ENCODE peak calls at places on chromosomes 5 and 9, in five cellular contexts. One of them, this sample, is unnamed.

GRCh38 chr5:1336106-1336561 is 8.8 kb downstream of the CLPTM1L start:
- DNase-seq in activated naive CD8-positive, alpha-beta T cell treated with anti-CD3 and anti-CD28 coated beads for 36 hours: no peak
- DNase-seq in adrenal gland: no peak
- DNase-seq in foreskin fibroblast: no peak
- DNase-seq in HT1080: no peak
- DNase-seq in this sample: no peak

GRCh38 chr9:105415344-105415980 is 32.4 kb upstream of the FSD1L start:
- DNase-seq in HT1080: peak; percentile 35
- DNase-seq in activated naive CD8-positive, alpha-beta T cell treated with anti-CD3 and anti-CD28 coated beads for 36 hours: peak; percentile 44
- DNase-seq in adrenal gland: peak; percentile 76
- DNase-seq in foreskin fibroblast: peak; percentile 73
- DNase-seq in this sample: peak; percentile 38

GRCh38 chr9:4301971-4302427 is 2.1 kb upstream of the GLIS3 start:
- DNase-seq in foreskin fibroblast: peak; percentile 96
- DNase-seq in HT1080: peak; percentile 97
- DNase-seq in adrenal gland: peak; percentile 80
- DNase-seq in activated naive CD8-positive, alpha-beta T cell treated with anti-CD3 and anti-CD28 coated beads for 36 hours: peak; percentile 12
- DNase-seq in this sample: peak; percentile 91

GRCh38 chr5:95808686-95809413 is 13.7 kb downstream of the GLRX start:
- DNase-seq in adrenal gland: peak; percentile 80
- DNase-seq in activated naive CD8-positive, alpha-beta T cell treated with anti-CD3 and anti-CD28 coated beads for 36 hours: peak; percentile 82
- DNase-seq in foreskin fibroblast: peak; percentile 88
- DNase-seq in HT1080: no peak
- DNase-seq in this sample: no peak

GRCh38 chr5:154196955-154197652 is 6.6 kb downstream of the GALNT10 start:
- DNase-seq in foreskin fibroblast: peak; percentile 60
- DNase-seq in HT1080: peak; percentile 39
- DNase-seq in activated naive CD8-positive, alpha-beta T cell treated with anti-CD3 and anti-CD28 coated beads for 36 hours: no peak
- DNase-seq in adrenal gland: no peak
- DNase-seq in this sample: no peak

GRCh38 chr5:109454726-109455505 is 45.1 kb upstream of the PJA2 start:
- DNase-seq in activated naive CD8-positive, alpha-beta T cell treated with anti-CD3 and anti-CD28 coated beads for 36 hours: no peak
- DNase-seq in adrenal gland: no peak
- DNase-seq in foreskin fibroblast: peak; percentile 69
- DNase-seq in HT1080: peak; percentile 45
- DNase-seq in this sample: no peak

GRCh38 chr5:126122942-126123341 is 300.3 kb upstream of the GRAMD2B start:
- DNase-seq in foreskin fibroblast: no peak
- DNase-seq in HT1080: peak; percentile 64
- DNase-seq in activated naive CD8-positive, alpha-beta T cell treated with anti-CD3 and anti-CD28 coated beads for 36 hours: no peak
- DNase-seq in adrenal gland: no peak
- DNase-seq in this sample: no peak

GRCh38 chr9:113712053-113712452 is 164.1 kb upstream of the ZNF618 start:
- DNase-seq in HT1080: no peak
- DNase-seq in activated naive CD8-positive, alpha-beta T cell treated with anti-CD3 and anti-CD28 coated beads for 36 hours: no peak
- DNase-seq in foreskin fibroblast: peak; percentile 31
- DNase-seq in adrenal gland: peak; percentile 55
- DNase-seq in this sample: no peak

GRCh38 chr5:114367029-114367428 is 5.2 kb downstream of the KCNN2 start:
- DNase-seq in activated naive CD8-positive, alpha-beta T cell treated with anti-CD3 and anti-CD28 coated beads for 36 hours: no peak
- DNase-seq in foreskin fibroblast: peak; percentile 50
- DNase-seq in adrenal gland: no peak
- DNase-seq in HT1080: peak; percentile 10
- DNase-seq in this sample: no peak

GRCh38 chr5:67538343-67538670 is 341.7 kb upstream of the CD180 start:
- DNase-seq in HT1080: no peak
- DNase-seq in adrenal gland: no peak
- DNase-seq in foreskin fibroblast: peak; percentile 29
- DNase-seq in activated naive CD8-positive, alpha-beta T cell treated with anti-CD3 and anti-CD28 coated beads for 36 hours: no peak
- DNase-seq in this sample: no peak

GRCh38 chr9:136013116-136013515 is 51.9 kb upstream of the UBAC1 start:
- DNase-seq in foreskin fibroblast: no peak
- DNase-seq in activated naive CD8-positive, alpha-beta T cell treated with anti-CD3 and anti-CD28 coated beads for 36 hours: no peak
- DNase-seq in adrenal gland: no peak
- DNase-seq in HT1080: no peak
- DNase-seq in this sample: no peak

GRCh38 chr5:172659909-172660628 is 19.0 kb downstream of the NEURL1B start:
- DNase-seq in HT1080: peak; percentile 60
- DNase-seq in adrenal gland: peak; percentile 94
- DNase-seq in activated naive CD8-positive, alpha-beta T cell treated with anti-CD3 and anti-CD28 coated beads for 36 hours: no peak
- DNase-seq in foreskin fibroblast: peak; percentile 92
- DNase-seq in this sample: no peak

GRCh38 chr5:111810087-111810486 is 53.1 kb upstream of the NREP start:
- DNase-seq in HT1080: no peak
- DNase-seq in foreskin fibroblast: no peak
- DNase-seq in activated naive CD8-positive, alpha-beta T cell treated with anti-CD3 and anti-CD28 coated beads for 36 hours: no peak
- DNase-seq in adrenal gland: no peak
- DNase-seq in this sample: peak; percentile 16

GRCh38 chr9:134189167-134189474 is 24.8 kb upstream of the RNU6ATAC start:
- DNase-seq in foreskin fibroblast: no peak
- DNase-seq in HT1080: no peak
- DNase-seq in activated naive CD8-positive, alpha-beta T cell treated with anti-CD3 and anti-CD28 coated beads for 36 hours: no peak
- DNase-seq in adrenal gland: peak; percentile 56
- DNase-seq in this sample: no peak

GRCh38 chr9:96853711-96854072 is 622 bp downstream of the ZNF782 start:
- DNase-seq in activated naive CD8-positive, alpha-beta T cell treated with anti-CD3 and anti-CD28 coated beads for 36 hours: no peak
- DNase-seq in HT1080: no peak
- DNase-seq in adrenal gland: no peak
- DNase-seq in foreskin fibroblast: no peak
- DNase-seq in this sample: no peak

GRCh38 chr9:81635526-81636279 is 53.6 kb downstream of the TLE1 start:
- DNase-seq in activated naive CD8-positive, alpha-beta T cell treated with anti-CD3 and anti-CD28 coated beads for 36 hours: no peak
- DNase-seq in foreskin fibroblast: peak; percentile 73
- DNase-seq in HT1080: no peak
- DNase-seq in adrenal gland: no peak
- DNase-seq in this sample: no peak

GRCh38 chr5:45399041-45399440 is 297.1 kb downstream of the HCN1 start:
- DNase-seq in foreskin fibroblast: no peak
- DNase-seq in HT1080: no peak
- DNase-seq in adrenal gland: no peak
- DNase-seq in activated naive CD8-positive, alpha-beta T cell treated with anti-CD3 and anti-CD28 coated beads for 36 hours: no peak
- DNase-seq in this sample: no peak

GRCh38 chr9:103661663-103662062 is 432.4 kb upstream of the SMC2 start:
- DNase-seq in HT1080: no peak
- DNase-seq in adrenal gland: no peak
- DNase-seq in foreskin fibroblast: no peak
- DNase-seq in activated naive CD8-positive, alpha-beta T cell treated with anti-CD3 and anti-CD28 coated beads for 36 hours: no peak
- DNase-seq in this sample: no peak

GRCh38 chr5:113678924-113679575 is 165.6 kb downstream of the YTHDC2 start:
- DNase-seq in adrenal gland: no peak
- DNase-seq in activated naive CD8-positive, alpha-beta T cell treated with anti-CD3 and anti-CD28 coated beads for 36 hours: peak; percentile 15
- DNase-seq in foreskin fibroblast: peak; percentile 49
- DNase-seq in HT1080: peak; percentile 40
- DNase-seq in this sample: peak; percentile 13

GRCh38 chr5:137310051-137310730 is 188.9 kb downstream of the SPOCK1 start:
- DNase-seq in adrenal gland: no peak
- DNase-seq in foreskin fibroblast: peak; percentile 94
- DNase-seq in activated naive CD8-positive, alpha-beta T cell treated with anti-CD3 and anti-CD28 coated beads for 36 hours: no peak
- DNase-seq in HT1080: peak; percentile 92
- DNase-seq in this sample: peak; percentile 86

GRCh38 chr5:120454094-120454798 is 9.9 kb upstream of the PRR16 start:
- DNase-seq in adrenal gland: no peak
- DNase-seq in foreskin fibroblast: peak; percentile 91
- DNase-seq in HT1080: peak; percentile 41
- DNase-seq in activated naive CD8-positive, alpha-beta T cell treated with anti-CD3 and anti-CD28 coated beads for 36 hours: no peak
- DNase-seq in this sample: no peak

GRCh38 chr5:7667216-7667767 is 183.6 kb downstream of the CFAP90 start:
- DNase-seq in activated naive CD8-positive, alpha-beta T cell treated with anti-CD3 and anti-CD28 coated beads for 36 hours: no peak
- DNase-seq in HT1080: no peak
- DNase-seq in adrenal gland: no peak
- DNase-seq in foreskin fibroblast: no peak
- DNase-seq in this sample: no peak

GRCh38 chr5:14298126-14298847 is 155.1 kb downstream of the TRIO start:
- DNase-seq in HT1080: no peak
- DNase-seq in activated naive CD8-positive, alpha-beta T cell treated with anti-CD3 and anti-CD28 coated beads for 36 hours: no peak
- DNase-seq in foreskin fibroblast: peak; percentile 70
- DNase-seq in adrenal gland: no peak
- DNase-seq in this sample: no peak

GRCh38 chr9:96391021-96391765 is 7.7 kb upstream of the SLC35D2 start:
- DNase-seq in HT1080: no peak
- DNase-seq in adrenal gland: no peak
- DNase-seq in foreskin fibroblast: no peak
- DNase-seq in activated naive CD8-positive, alpha-beta T cell treated with anti-CD3 and anti-CD28 coated beads for 36 hours: no peak
- DNase-seq in this sample: no peak

GRCh38 chr5:127987354-127988148 is 96.0 kb upstream of the SLC12A2 start:
- DNase-seq in HT1080: no peak
- DNase-seq in adrenal gland: no peak
- DNase-seq in activated naive CD8-positive, alpha-beta T cell treated with anti-CD3 and anti-CD28 coated beads for 36 hours: no peak
- DNase-seq in foreskin fibroblast: peak; percentile 63
- DNase-seq in this sample: no peak

GRCh38 chr9:746661-747434 is 94.6 kb upstream of the DMRT1 start:
- DNase-seq in HT1080: no peak
- DNase-seq in adrenal gland: no peak
- DNase-seq in activated naive CD8-positive, alpha-beta T cell treated with anti-CD3 and anti-CD28 coated beads for 36 hours: no peak
- DNase-seq in foreskin fibroblast: no peak
- DNase-seq in this sample: no peak

GRCh38 chr9:26077860-26078259 is 399.6 kb upstream of the TUSC1 start:
- DNase-seq in foreskin fibroblast: no peak
- DNase-seq in adrenal gland: no peak
- DNase-seq in HT1080: no peak
- DNase-seq in activated naive CD8-positive, alpha-beta T cell treated with anti-CD3 and anti-CD28 coated beads for 36 hours: no peak
- DNase-seq in this sample: no peak

GRCh38 chr5:141973871-141974595 is 5.1 kb downstream of the RNF14 start:
- DNase-seq in HT1080: peak; percentile 29
- DNase-seq in adrenal gland: no peak
- DNase-seq in foreskin fibroblast: peak; percentile 64
- DNase-seq in activated naive CD8-positive, alpha-beta T cell treated with anti-CD3 and anti-CD28 coated beads for 36 hours: no peak
- DNase-seq in this sample: no peak

GRCh38 chr5:43432486-43433365 is 20.5 kb upstream of the CCL28 start:
- DNase-seq in foreskin fibroblast: peak; percentile 81
- DNase-seq in activated naive CD8-positive, alpha-beta T cell treated with anti-CD3 and anti-CD28 coated beads for 36 hours: no peak
- DNase-seq in adrenal gland: peak; percentile 71
- DNase-seq in HT1080: peak; percentile 77
- DNase-seq in this sample: peak; percentile 78

GRCh38 chr9:117434568-117434967 is 19.7 kb upstream of the ASTN2 start:
- DNase-seq in HT1080: peak; percentile 43
- DNase-seq in activated naive CD8-positive, alpha-beta T cell treated with anti-CD3 and anti-CD28 coated beads for 36 hours: no peak
- DNase-seq in adrenal gland: no peak
- DNase-seq in foreskin fibroblast: no peak
- DNase-seq in this sample: no peak

GRCh38 chr9:73441890-73442818 is 290.5 kb downstream of the ANXA1 start:
- DNase-seq in adrenal gland: no peak
- DNase-seq in activated naive CD8-positive, alpha-beta T cell treated with anti-CD3 and anti-CD28 coated beads for 36 hours: no peak
- DNase-seq in foreskin fibroblast: peak; percentile 40
- DNase-seq in HT1080: peak; percentile 56
- DNase-seq in this sample: peak; percentile 75

GRCh38 chr9:93893899-93894690 is 61.1 kb downstream of the BARX1 start:
- DNase-seq in activated naive CD8-positive, alpha-beta T cell treated with anti-CD3 and anti-CD28 coated beads for 36 hours: no peak
- DNase-seq in foreskin fibroblast: no peak
- DNase-seq in adrenal gland: peak; percentile 25
- DNase-seq in HT1080: no peak
- DNase-seq in this sample: no peak

GRCh38 chr9:136451221-136451877 is 11.7 kb upstream of the INPP5E start:
- DNase-seq in HT1080: no peak
- DNase-seq in foreskin fibroblast: no peak
- DNase-seq in activated naive CD8-positive, alpha-beta T cell treated with anti-CD3 and anti-CD28 coated beads for 36 hours: no peak
- DNase-seq in adrenal gland: no peak
- DNase-seq in this sample: no peak

This sample was measured in RCC 7860.